ENCODE peak calls at places on chromosomes 12 and 14, in nine cellular contexts. One of them, this sample, is unnamed.

GRCh38 chr14:100471451-100472093 is 115.6 kb downstream of the BEGAIN start:
- DNase-seq in kidney glomerular epithelial cell: no peak
- DNase-seq in activated CD4-positive, CD25-positive, alpha-beta regulatory T cell: no peak
- DNase-seq in stimulated activated effector memory CD8-positive, alpha-beta T cell treated with anti-CD3 and anti-CD28 coated beads, Interleukin-12 subunit alpha, Interleukin-12 subunit beta, amount 100 ng/mL, for 72 hours: no peak
- DNase-seq in stimulated activated CD8-positive, alpha-beta memory T cell treated with anti-CD3 and anti-CD28 coated beads, Interleukin-2, amount 100 ng/mL, for 48 hours: no peak
- DNase-seq in G401: peak; percentile 11
- DNase-seq in activated gamma-delta T cell treated with anti-CD3 and anti-CD28 coated beads, Interleukin-2, amount 50 U/mL, for 16 hours: no peak
- DNase-seq in D341Med: no peak
- DNase-seq in transverse colon: no peak
- DNase-seq in this sample: no peak

GRCh38 chr14:55730602-55731001 is 150.6 kb downstream of the KTN1 start:
- DNase-seq in kidney glomerular epithelial cell: no peak
- DNase-seq in activated gamma-delta T cell treated with anti-CD3 and anti-CD28 coated beads, Interleukin-2, amount 50 U/mL, for 16 hours: no peak
- DNase-seq in stimulated activated effector memory CD8-positive, alpha-beta T cell treated with anti-CD3 and anti-CD28 coated beads, Interleukin-12 subunit alpha, Interleukin-12 subunit beta, amount 100 ng/mL, for 72 hours: no peak
- DNase-seq in activated CD4-positive, CD25-positive, alpha-beta regulatory T cell: no peak
- DNase-seq in transverse colon: no peak
- DNase-seq in stimulated activated CD8-positive, alpha-beta memory T cell treated with anti-CD3 and anti-CD28 coated beads, Interleukin-2, amount 100 ng/mL, for 48 hours: no peak
- DNase-seq in D341Med: no peak
- DNase-seq in G401: no peak
- DNase-seq in this sample: peak; percentile 23

GRCh38 chr14:25837431-25837950 is 760.3 kb downstream of the NOVA1 start:
- DNase-seq in transverse colon: no peak
- DNase-seq in stimulated activated effector memory CD8-positive, alpha-beta T cell treated with anti-CD3 and anti-CD28 coated beads, Interleukin-12 subunit alpha, Interleukin-12 subunit beta, amount 100 ng/mL, for 72 hours: no peak
- DNase-seq in activated gamma-delta T cell treated with anti-CD3 and anti-CD28 coated beads, Interleukin-2, amount 50 U/mL, for 16 hours: no peak
- DNase-seq in activated CD4-positive, CD25-positive, alpha-beta regulatory T cell: no peak
- DNase-seq in G401: no peak
- DNase-seq in kidney glomerular epithelial cell: no peak
- DNase-seq in stimulated activated CD8-positive, alpha-beta memory T cell treated with anti-CD3 and anti-CD28 coated beads, Interleukin-2, amount 100 ng/mL, for 48 hours: no peak
- DNase-seq in D341Med: no peak
- DNase-seq in this sample: no peak

GRCh38 chr14:104883681-104884361 is 18.8 kb downstream of the CEP170B start:
- DNase-seq in activated CD4-positive, CD25-positive, alpha-beta regulatory T cell: no peak
- DNase-seq in D341Med: no peak
- DNase-seq in G401: no peak
- DNase-seq in kidney glomerular epithelial cell: no peak
- DNase-seq in activated gamma-delta T cell treated with anti-CD3 and anti-CD28 coated beads, Interleukin-2, amount 50 U/mL, for 16 hours: no peak
- DNase-seq in transverse colon: no peak
- DNase-seq in stimulated activated effector memory CD8-positive, alpha-beta T cell treated with anti-CD3 and anti-CD28 coated beads, Interleukin-12 subunit alpha, Interleukin-12 subunit beta, amount 100 ng/mL, for 72 hours: no peak
- DNase-seq in stimulated activated CD8-positive, alpha-beta memory T cell treated with anti-CD3 and anti-CD28 coated beads, Interleukin-2, amount 100 ng/mL, for 48 hours: no peak
- DNase-seq in this sample: no peak

GRCh38 chr14:90060312-90060964 is 1.4 kb upstream of the KCNK13 start:
- DNase-seq in stimulated activated effector memory CD8-positive, alpha-beta T cell treated with anti-CD3 and anti-CD28 coated beads, Interleukin-12 subunit alpha, Interleukin-12 subunit beta, amount 100 ng/mL, for 72 hours: peak; percentile 51
- DNase-seq in activated CD4-positive, CD25-positive, alpha-beta regulatory T cell: no peak
- DNase-seq in G401: peak; percentile 26
- DNase-seq in stimulated activated CD8-positive, alpha-beta memory T cell treated with anti-CD3 and anti-CD28 coated beads, Interleukin-2, amount 100 ng/mL, for 48 hours: peak; percentile 43
- DNase-seq in D341Med: peak; percentile 92
- DNase-seq in transverse colon: peak; percentile 32
- DNase-seq in kidney glomerular epithelial cell: peak; percentile 25
- DNase-seq in activated gamma-delta T cell treated with anti-CD3 and anti-CD28 coated beads, Interleukin-2, amount 50 U/mL, for 16 hours: peak; percentile 5
- DNase-seq in this sample: peak; percentile 74

GRCh38 chr12:5166976-5167375 is 123.3 kb downstream of the KCNA5 start:
- DNase-seq in kidney glomerular epithelial cell: peak; percentile 82
- DNase-seq in G401: peak; percentile 83
- DNase-seq in D341Med: no peak
- DNase-seq in transverse colon: no peak
- DNase-seq in stimulated activated CD8-positive, alpha-beta memory T cell treated with anti-CD3 and anti-CD28 coated beads, Interleukin-2, amount 100 ng/mL, for 48 hours: no peak
- DNase-seq in activated CD4-positive, CD25-positive, alpha-beta regulatory T cell: no peak
- DNase-seq in stimulated activated effector memory CD8-positive, alpha-beta T cell treated with anti-CD3 and anti-CD28 coated beads, Interleukin-12 subunit alpha, Interleukin-12 subunit beta, amount 100 ng/mL, for 72 hours: no peak
- DNase-seq in activated gamma-delta T cell treated with anti-CD3 and anti-CD28 coated beads, Interleukin-2, amount 50 U/mL, for 16 hours: no peak
- DNase-seq in this sample: peak; percentile 50

GRCh38 chr14:69004731-69005431 is 25.8 kb upstream of the ACTN1 start:
- DNase-seq in transverse colon: no peak
- DNase-seq in G401: no peak
- DNase-seq in stimulated activated CD8-positive, alpha-beta memory T cell treated with anti-CD3 and anti-CD28 coated beads, Interleukin-2, amount 100 ng/mL, for 48 hours: no peak
- DNase-seq in activated CD4-positive, CD25-positive, alpha-beta regulatory T cell: no peak
- DNase-seq in stimulated activated effector memory CD8-positive, alpha-beta T cell treated with anti-CD3 and anti-CD28 coated beads, Interleukin-12 subunit alpha, Interleukin-12 subunit beta, amount 100 ng/mL, for 72 hours: no peak
- DNase-seq in activated gamma-delta T cell treated with anti-CD3 and anti-CD28 coated beads, Interleukin-2, amount 50 U/mL, for 16 hours: no peak
- DNase-seq in kidney glomerular epithelial cell: no peak
- DNase-seq in D341Med: no peak
- DNase-seq in this sample: peak; percentile 8

GRCh38 chr12:50734409-50735263 is 29.3 kb upstream of the ATF1 start:
- DNase-seq in activated gamma-delta T cell treated with anti-CD3 and anti-CD28 coated beads, Interleukin-2, amount 50 U/mL, for 16 hours: no peak
- DNase-seq in stimulated activated CD8-positive, alpha-beta memory T cell treated with anti-CD3 and anti-CD28 coated beads, Interleukin-2, amount 100 ng/mL, for 48 hours: no peak
- DNase-seq in transverse colon: no peak
- DNase-seq in G401: peak; percentile 88
- DNase-seq in D341Med: peak; percentile 69
- DNase-seq in stimulated activated effector memory CD8-positive, alpha-beta T cell treated with anti-CD3 and anti-CD28 coated beads, Interleukin-12 subunit alpha, Interleukin-12 subunit beta, amount 100 ng/mL, for 72 hours: no peak
- DNase-seq in activated CD4-positive, CD25-positive, alpha-beta regulatory T cell: no peak
- DNase-seq in kidney glomerular epithelial cell: no peak
- DNase-seq in this sample: peak; percentile 62

GRCh38 chr14:68137704-68138619 is 318.4 kb downstream of the RAD51B start:
- DNase-seq in stimulated activated CD8-positive, alpha-beta memory T cell treated with anti-CD3 and anti-CD28 coated beads, Interleukin-2, amount 100 ng/mL, for 48 hours: no peak
- DNase-seq in activated gamma-delta T cell treated with anti-CD3 and anti-CD28 coated beads, Interleukin-2, amount 50 U/mL, for 16 hours: no peak
- DNase-seq in kidney glomerular epithelial cell: peak; percentile 100
- DNase-seq in stimulated activated effector memory CD8-positive, alpha-beta T cell treated with anti-CD3 and anti-CD28 coated beads, Interleukin-12 subunit alpha, Interleukin-12 subunit beta, amount 100 ng/mL, for 72 hours: no peak
- DNase-seq in G401: peak; percentile 76
- DNase-seq in activated CD4-positive, CD25-positive, alpha-beta regulatory T cell: no peak
- DNase-seq in D341Med: no peak
- DNase-seq in transverse colon: peak; percentile 36
- DNase-seq in this sample: no peak

GRCh38 chr12:102539651-102540553 is 59.5 kb upstream of the IGF1 start:
- DNase-seq in activated gamma-delta T cell treated with anti-CD3 and anti-CD28 coated beads, Interleukin-2, amount 50 U/mL, for 16 hours: no peak
- DNase-seq in G401: no peak
- DNase-seq in stimulated activated CD8-positive, alpha-beta memory T cell treated with anti-CD3 and anti-CD28 coated beads, Interleukin-2, amount 100 ng/mL, for 48 hours: no peak
- DNase-seq in activated CD4-positive, CD25-positive, alpha-beta regulatory T cell: no peak
- DNase-seq in stimulated activated effector memory CD8-positive, alpha-beta T cell treated with anti-CD3 and anti-CD28 coated beads, Interleukin-12 subunit alpha, Interleukin-12 subunit beta, amount 100 ng/mL, for 72 hours: no peak
- DNase-seq in kidney glomerular epithelial cell: peak; percentile 95
- DNase-seq in transverse colon: no peak
- DNase-seq in D341Med: no peak
- DNase-seq in this sample: no peak

GRCh38 chr14:68607081-68607851 is 185.6 kb downstream of the ZFP36L1 start:
- DNase-seq in D341Med: no peak
- DNase-seq in activated gamma-delta T cell treated with anti-CD3 and anti-CD28 coated beads, Interleukin-2, amount 50 U/mL, for 16 hours: no peak
- DNase-seq in stimulated activated effector memory CD8-positive, alpha-beta T cell treated with anti-CD3 and anti-CD28 coated beads, Interleukin-12 subunit alpha, Interleukin-12 subunit beta, amount 100 ng/mL, for 72 hours: no peak
- DNase-seq in stimulated activated CD8-positive, alpha-beta memory T cell treated with anti-CD3 and anti-CD28 coated beads, Interleukin-2, amount 100 ng/mL, for 48 hours: no peak
- DNase-seq in transverse colon: peak; percentile 37
- DNase-seq in activated CD4-positive, CD25-positive, alpha-beta regulatory T cell: no peak
- DNase-seq in kidney glomerular epithelial cell: no peak
- DNase-seq in G401: no peak
- DNase-seq in this sample: no peak

GRCh38 chr12:132185698-132186097 is 41.4 kb downstream of the NOC4L start:
- DNase-seq in G401: no peak
- DNase-seq in stimulated activated CD8-positive, alpha-beta memory T cell treated with anti-CD3 and anti-CD28 coated beads, Interleukin-2, amount 100 ng/mL, for 48 hours: no peak
- DNase-seq in kidney glomerular epithelial cell: no peak
- DNase-seq in transverse colon: no peak
- DNase-seq in stimulated activated effector memory CD8-positive, alpha-beta T cell treated with anti-CD3 and anti-CD28 coated beads, Interleukin-12 subunit alpha, Interleukin-12 subunit beta, amount 100 ng/mL, for 72 hours: no peak
- DNase-seq in D341Med: no peak
- DNase-seq in activated CD4-positive, CD25-positive, alpha-beta regulatory T cell: no peak
- DNase-seq in activated gamma-delta T cell treated with anti-CD3 and anti-CD28 coated beads, Interleukin-2, amount 50 U/mL, for 16 hours: no peak
- DNase-seq in this sample: no peak

GRCh38 chr14:102403028-102403427 is 40.3 kb downstream of the TECPR2 start:
- DNase-seq in activated gamma-delta T cell treated with anti-CD3 and anti-CD28 coated beads, Interleukin-2, amount 50 U/mL, for 16 hours: no peak
- DNase-seq in kidney glomerular epithelial cell: no peak
- DNase-seq in G401: no peak
- DNase-seq in transverse colon: no peak
- DNase-seq in activated CD4-positive, CD25-positive, alpha-beta regulatory T cell: no peak
- DNase-seq in stimulated activated CD8-positive, alpha-beta memory T cell treated with anti-CD3 and anti-CD28 coated beads, Interleukin-2, amount 100 ng/mL, for 48 hours: no peak
- DNase-seq in stimulated activated effector memory CD8-positive, alpha-beta T cell treated with anti-CD3 and anti-CD28 coated beads, Interleukin-12 subunit alpha, Interleukin-12 subunit beta, amount 100 ng/mL, for 72 hours: no peak
- DNase-seq in D341Med: no peak
- DNase-seq in this sample: no peak

GRCh38 chr14:100304825-100305445 is 1.3 kb downstream of the SLC25A29 start:
- DNase-seq in G401: peak; percentile 55
- DNase-seq in D341Med: peak; percentile 79
- DNase-seq in kidney glomerular epithelial cell: peak; percentile 49
- DNase-seq in activated gamma-delta T cell treated with anti-CD3 and anti-CD28 coated beads, Interleukin-2, amount 50 U/mL, for 16 hours: no peak
- DNase-seq in stimulated activated effector memory CD8-positive, alpha-beta T cell treated with anti-CD3 and anti-CD28 coated beads, Interleukin-12 subunit alpha, Interleukin-12 subunit beta, amount 100 ng/mL, for 72 hours: no peak
- DNase-seq in transverse colon: peak; percentile 64
- DNase-seq in activated CD4-positive, CD25-positive, alpha-beta regulatory T cell: no peak
- DNase-seq in stimulated activated CD8-positive, alpha-beta memory T cell treated with anti-CD3 and anti-CD28 coated beads, Interleukin-2, amount 100 ng/mL, for 48 hours: no peak
- DNase-seq in this sample: peak; percentile 45

GRCh38 chr12:63792333-63792732 is 12.6 kb downstream of the RXYLT1 start:
- DNase-seq in stimulated activated effector memory CD8-positive, alpha-beta T cell treated with anti-CD3 and anti-CD28 coated beads, Interleukin-12 subunit alpha, Interleukin-12 subunit beta, amount 100 ng/mL, for 72 hours: no peak
- DNase-seq in transverse colon: no peak
- DNase-seq in activated gamma-delta T cell treated with anti-CD3 and anti-CD28 coated beads, Interleukin-2, amount 50 U/mL, for 16 hours: no peak
- DNase-seq in kidney glomerular epithelial cell: no peak
- DNase-seq in D341Med: peak; percentile 61
- DNase-seq in stimulated activated CD8-positive, alpha-beta memory T cell treated with anti-CD3 and anti-CD28 coated beads, Interleukin-2, amount 100 ng/mL, for 48 hours: no peak
- DNase-seq in G401: no peak
- DNase-seq in activated CD4-positive, CD25-positive, alpha-beta regulatory T cell: no peak
- DNase-seq in this sample: no peak

GRCh38 chr12:128810182-128811127 is 13.3 kb downstream of the SLC15A4 start:
- DNase-seq in stimulated activated CD8-positive, alpha-beta memory T cell treated with anti-CD3 and anti-CD28 coated beads, Interleukin-2, amount 100 ng/mL, for 48 hours: peak; percentile 46
- DNase-seq in activated CD4-positive, CD25-positive, alpha-beta regulatory T cell: no peak
- DNase-seq in G401: peak; percentile 78
- DNase-seq in kidney glomerular epithelial cell: no peak
- DNase-seq in stimulated activated effector memory CD8-positive, alpha-beta T cell treated with anti-CD3 and anti-CD28 coated beads, Interleukin-12 subunit alpha, Interleukin-12 subunit beta, amount 100 ng/mL, for 72 hours: no peak
- DNase-seq in activated gamma-delta T cell treated with anti-CD3 and anti-CD28 coated beads, Interleukin-2, amount 50 U/mL, for 16 hours: no peak
- DNase-seq in transverse colon: peak; percentile 65
- DNase-seq in D341Med: peak; percentile 65
- DNase-seq in this sample: peak; percentile 27

This sample was measured in lung microvascular endothelial cell.